ENCODE peak calls at places on chromosome 4, in eight cellular contexts. S, A, J, P, W, R, U and O are unnamed samples.

GRCh38 chr4:168589154-168589553 is 92.3 kb downstream of the PALLD start:
- DNase-seq in S (no peak), J (no peak), U (no peak), W (no peak), P (no peak), A (peak; percentile 57), R (no peak), O (peak; percentile 75)

GRCh38 chr4:1614854-1615595 is 69.1 kb downstream of the FAM53A start:
- DNase-seq in W (no peak), S (no peak), R (no peak), U (no peak), J (no peak), P (no peak), A (no peak), O (no peak)

GRCh38 chr4:2787230-2788100 is 5.4 kb upstream of the SH3BP2 start:
- DNase-seq in A (no peak), P (peak; percentile 61), U (no peak), J (no peak), W (peak; percentile 38), S (no peak), R (peak; percentile 35), O (no peak)

GRCh38 chr4:48116582-48116981 is 17.5 kb downstream of the TXK start:
- DNase-seq in R (no peak), U (no peak), W (no peak), J (no peak), A (no peak), P (no peak), S (no peak), O (no peak)

GRCh38 chr4:188728359-188728758 is 589.1 kb downstream of the TRIML1 start:
- DNase-seq in W (no peak), S (no peak), A (no peak), J (no peak), U (no peak), P (no peak), R (no peak), O (no peak)

GRCh38 chr4:129603241-129603931 is 507.4 kb downstream of the C4orf33 start:
- DNase-seq in S (no peak), U (no peak), P (no peak), W (no peak), A (no peak), R (no peak), J (no peak), O (no peak)

GRCh38 chr4:6201580-6202091 is 1.3 kb upstream of the JAKMIP1 start:
- DNase-seq in S (no peak), A (no peak), P (no peak), U (no peak), W (no peak), J (no peak), R (no peak), O (no peak)

GRCh38 chr4:77035153-77035552 is 40.6 kb downstream of the CCNI start:
- DNase-seq in J (no peak), A (no peak), S (no peak), R (no peak), U (no peak), P (no peak), W (no peak), O (no peak)

GRCh38 chr4:79682161-79682560 is 274.1 kb upstream of the GK2 start:
- DNase-seq in R (no peak), W (no peak), A (no peak), S (no peak), U (no peak), P (no peak), J (no peak), O (no peak)

GRCh38 chr4:183349673-183350072 is 27.4 kb upstream of the CLDN24 start:
- DNase-seq in R (no peak), J (no peak), S (no peak), P (no peak), U (no peak), A (peak; percentile 38), W (no peak), O (no peak)

GRCh38 chr4:129218355-129218754 is 122.4 kb downstream of the C4orf33 start:
- DNase-seq in W (no peak), J (no peak), U (no peak), S (peak; percentile 11), A (peak; percentile 46), R (no peak), P (no peak), O (no peak)

GRCh38 chr4:84915396-84915780 is 51.1 kb downstream of the WDFY3 start:
- DNase-seq in S (no peak), R (no peak), A (no peak), J (no peak), U (no peak), W (no peak), P (no peak), O (no peak)

GRCh38 chr4:174318829-174319764 is 35.4 kb downstream of the CEP44 start:
- DNase-seq in R (no peak), A (peak; percentile 59), S (no peak), P (no peak), J (peak; percentile 1), U (no peak), W (no peak), O (no peak)

GRCh38 chr4:100510551-100510950 is 7.3 kb downstream of the EMCN start:
- DNase-seq in U (no peak), A (peak; percentile 6), W (no peak), J (no peak), P (no peak), S (no peak), R (no peak), O (no peak)

GRCh38 chr4:138021116-138021820 is 220.9 kb downstream of the SLC7A11 start:
- DNase-seq in J (no peak), S (no peak), P (no peak), W (no peak), A (no peak), U (no peak), R (no peak), O (no peak)

GRCh38 chr4:145734576-145735329 is 54.8 kb downstream of the C4orf51 start:
- DNase-seq in W (no peak), P (no peak), R (peak; percentile 62), A (peak; percentile 98), S (no peak), U (no peak), J (peak; percentile 59), O (peak; percentile 87)

GRCh38 chr4:7419961-7420660 is 14.6 kb downstream of the PSAPL1 start:
- DNase-seq in U (no peak), W (no peak), R (peak; percentile 4), P (no peak), J (no peak), A (no peak), S (no peak), O (no peak)

GRCh38 chr4:86453044-86453501 is 93.2 kb upstream of the MAPK10 start:
- DNase-seq in U (no peak), A (peak; percentile 72), R (no peak), J (no peak), P (no peak), S (no peak), W (no peak), O (peak; percentile 73)

GRCh38 chr4:183961772-183962171 is 56.7 kb downstream of the STOX2 start:
- DNase-seq in J (no peak), R (no peak), U (no peak), P (no peak), S (no peak), A (no peak), W (no peak), O (no peak)

GRCh38 chr4:71259911-71260331 is 78.9 kb upstream of the SLC4A4 start:
- DNase-seq in S (no peak), A (no peak), J (no peak), P (no peak), W (no peak), U (no peak), R (no peak), O (no peak)

GRCh38 chr4:8331567-8331955 is 62.0 kb downstream of the HTRA3 start:
- DNase-seq in J (no peak), A (no peak), S (no peak), R (peak; percentile 1), U (no peak), W (no peak), P (no peak), O (no peak)

GRCh38 chr4:8280876-8281440 is 11.4 kb downstream of the HTRA3 start:
- DNase-seq in S (no peak), P (no peak), A (no peak), J (no peak), R (no peak), U (no peak), W (no peak), O (no peak)